ENCODE peak calls at places on chromosome 15, in seven cellular contexts. T is astrocyte, O is neural progenitor cell, P is sigmoid colon, X is lower leg skin, Z is stomach, M is cardiac fibroblast. S is an unnamed sample.

GRCh38 chr15:40618023-40618422 is 24.0 kb downstream of the KNL1 start:
- DNase-seq in T (no peak), O (no peak), P (no peak), X (no peak), Z (no peak), M (no peak), S (no peak)

GRCh38 chr15:58761010-58761388 is 10.1 kb upstream of the MINDY2 start:
- DNase-seq in T (no peak), O (no peak), P (no peak), X (no peak), Z (no peak), M (no peak), S (no peak)

GRCh38 chr15:40769310-40770146 is at the start of gene C15orf62:
- DNase-seq in T (peak; percentile 49), O (no peak), P (no peak), X (peak; percentile 92), Z (peak; percentile 73), M (peak; percentile 58), S (no peak)

GRCh38 chr15:61715082-61715481 is 345.2 kb downstream of the VPS13C start:
- DNase-seq in T (peak; percentile 10), O (no peak), P (no peak), X (no peak), Z (peak; percentile 42), M (no peak), S (no peak)

GRCh38 chr15:20341901-20342605 is 199.5 kb downstream of the GOLGA6L6 start:
- DNase-seq in T (no peak), O (peak; percentile 45), P (peak; percentile 92), X (peak; percentile 97), Z (peak; percentile 72), M (no peak), S (peak; percentile 9)

GRCh38 chr15:88218557-88219214 is 37.9 kb downstream of the NTRK3 start:
- DNase-seq in T (no peak), O (no peak), P (no peak), X (no peak), Z (no peak), M (no peak), S (no peak)

GRCh38 chr15:76107169-76107568 is 47.4 kb downstream of the TMEM266 start:
- DNase-seq in T (no peak), O (no peak), P (no peak), X (no peak), Z (no peak), M (peak; percentile 2), S (no peak)

GRCh38 chr15:67085237-67085817 is 19.9 kb downstream of the SMAD3 start:
- DNase-seq in T (no peak), O (no peak), P (no peak), X (no peak), Z (no peak), M (no peak), S (no peak)

GRCh38 chr15:78405336-78405924 is 32.6 kb upstream of the IREB2 start:
- DNase-seq in T (no peak), O (peak; percentile 18), P (no peak), X (no peak), Z (no peak), M (no peak), S (no peak)

GRCh38 chr15:39665629-39666245 is 84.9 kb downstream of the THBS1 start:
- DNase-seq in T (no peak), O (no peak), P (no peak), X (no peak), Z (no peak), M (no peak), S (no peak)

GRCh38 chr15:69185706-69186105 is 25.3 kb downstream of the GLCE start:
- DNase-seq in T (no peak), O (no peak), P (no peak), X (no peak), Z (no peak), M (no peak), S (no peak)

GRCh38 chr15:93063796-93064690 is 25.0 kb downstream of the RGMA start:
- DNase-seq in T (no peak), O (no peak), P (no peak), X (no peak), Z (no peak), M (no peak), S (no peak)

GRCh38 chr15:43229977-43230376 is 9.2 kb upstream of the EPB42 start:
- DNase-seq in T (no peak), O (no peak), P (no peak), X (no peak), Z (no peak), M (no peak), S (no peak)

GRCh38 chr15:100150906-100151305 is 190.9 kb downstream of the ADAMTS17 start:
- DNase-seq in T (no peak), O (no peak), P (no peak), X (no peak), Z (no peak), M (no peak), S (no peak)

GRCh38 chr15:61784734-61785133 is 275.5 kb downstream of the VPS13C start:
- DNase-seq in T (no peak), O (no peak), P (no peak), X (no peak), Z (no peak), M (no peak), S (no peak)

GRCh38 chr15:49649987-49650386 is 29.1 kb downstream of the DTWD1 start:
- DNase-seq in T (no peak), O (no peak), P (no peak), X (no peak), Z (no peak), M (no peak), S (no peak)

GRCh38 chr15:54618120-54618519 is 578.6 kb downstream of the RSL24D1 start:
- DNase-seq in T (no peak), O (no peak), P (no peak), X (no peak), Z (no peak), M (no peak), S (no peak)

GRCh38 chr15:87604857-87605446 is 651.6 kb downstream of the NTRK3 start:
- DNase-seq in T (no peak), O (peak; percentile 65), P (no peak), X (no peak), Z (no peak), M (peak; percentile 46), S (no peak)

GRCh38 chr15:76163429-76164020 is 103.7 kb downstream of the TMEM266 start:
- DNase-seq in T (no peak), O (no peak), P (peak; percentile 90), X (peak; percentile 94), Z (peak; percentile 38), M (peak; percentile 85), S (no peak)

GRCh38 chr15:77853008-77853328 is 220.3 kb upstream of the LINGO1 start:
- DNase-seq in T (no peak), O (no peak), P (peak; percentile 30), X (peak; percentile 37), Z (no peak), M (no peak), S (no peak)

GRCh38 chr15:62348528-62349087 is 183.5 kb upstream of the C2CD4B start:
- DNase-seq in T (no peak), O (no peak), P (no peak), X (no peak), Z (no peak), M (no peak), S (no peak)

GRCh38 chr15:68425428-68426060 is 6.4 kb downstream of the ITGA11 start:
- DNase-seq in T (no peak), O (no peak), P (no peak), X (no peak), Z (no peak), M (no peak), S (no peak)

GRCh38 chr15:30065025-30065801 is 17.5 kb upstream of the GOLGA8J start:
- DNase-seq in T (peak; percentile 93), O (no peak), P (no peak), X (no peak), Z (no peak), M (peak; percentile 46), S (peak; percentile 50)

GRCh38 chr15:99918072-99918471 is 184.8 kb upstream of the LYSMD4 start:
- DNase-seq in T (no peak), O (no peak), P (no peak), X (no peak), Z (no peak), M (no peak), S (no peak)

GRCh38 chr15:65517866-65518207 is 348 bp upstream of the DPP8 start:
- DNase-seq in T (no peak), O (no peak), P (no peak), X (no peak), Z (no peak), M (no peak), S (no peak)

GRCh38 chr15:83108266-83109219 is 1.1 kb downstream of the TM6SF1 start:
- DNase-seq in T (no peak), O (no peak), P (peak; percentile 82), X (peak; percentile 87), Z (peak; percentile 34), M (peak; percentile 70), S (no peak)
- H3K4me3 ChIP-seq in T (peak overlapping the region; percentile 49), O (no peak overlapping the region), P (peak overlapping the region; percentile 59), X (no peak overlapping the region), Z (peak overlapping the region; percentile 57), M (peak overlapping the region; percentile 63), S (peak overlapping the region; percentile 47)

GRCh38 chr15:89593018-89593417 is 17.7 kb downstream of the TICRR start:
- DNase-seq in T (no peak), O (no peak), P (no peak), X (no peak), Z (no peak), M (no peak), S (no peak)
- TF ChIP-seq CTCF in T (no peak), O (no peak), P (no peak), X (no peak), Z (no peak), M (no peak), S (no peak)

DNA sequence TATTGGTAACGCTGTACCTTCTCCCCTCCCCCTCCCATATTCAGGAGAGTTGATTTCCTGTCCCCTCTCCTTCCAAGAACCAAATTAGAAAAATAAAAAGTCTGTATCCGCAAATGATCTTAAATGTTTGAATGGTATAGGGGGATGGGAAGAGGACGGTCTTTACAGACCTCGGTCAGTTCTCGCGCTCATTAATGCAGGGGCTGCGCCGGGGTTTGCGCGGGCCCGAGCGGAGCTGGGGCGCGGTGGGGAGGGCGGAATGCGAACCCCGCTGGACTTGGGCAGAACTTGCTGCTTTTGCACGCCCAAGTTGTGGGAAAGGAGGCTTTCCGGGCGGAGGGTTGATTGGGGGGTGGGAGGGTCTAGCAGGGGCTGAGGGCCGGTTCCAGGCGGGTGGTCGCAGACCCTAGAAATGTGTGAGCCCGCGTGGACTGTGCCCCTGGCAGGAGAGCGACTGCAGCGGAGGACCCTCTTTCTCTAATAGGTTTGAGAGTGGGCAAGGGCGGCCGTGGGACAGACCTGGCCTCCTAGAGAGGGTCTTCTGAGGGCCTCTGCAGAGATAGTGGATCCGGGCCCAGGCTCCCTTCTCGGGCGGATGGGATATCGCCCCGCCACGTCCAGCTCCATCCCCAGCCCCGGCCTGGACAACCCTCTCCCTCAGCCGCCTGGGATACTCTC is 11.1 kb downstream of the NR2F2 start:
- DNase-seq in T (no peak), O (peak; percentile 62), P (peak; percentile 68), X (peak; percentile 85), Z (no peak), M (peak; percentile 48), S (peak; percentile 6)
- H3K4me3 ChIP-seq in T (peak overlapping the region; percentile 59), O (peak overlapping the region; percentile 92), P (peak overlapping the region; percentile 89), X (no peak overlapping the region), Z (peak overlapping the region; percentile 86), M (peak overlapping the region; percentile 92), S (peak overlapping the region; percentile 79)

DNA sequence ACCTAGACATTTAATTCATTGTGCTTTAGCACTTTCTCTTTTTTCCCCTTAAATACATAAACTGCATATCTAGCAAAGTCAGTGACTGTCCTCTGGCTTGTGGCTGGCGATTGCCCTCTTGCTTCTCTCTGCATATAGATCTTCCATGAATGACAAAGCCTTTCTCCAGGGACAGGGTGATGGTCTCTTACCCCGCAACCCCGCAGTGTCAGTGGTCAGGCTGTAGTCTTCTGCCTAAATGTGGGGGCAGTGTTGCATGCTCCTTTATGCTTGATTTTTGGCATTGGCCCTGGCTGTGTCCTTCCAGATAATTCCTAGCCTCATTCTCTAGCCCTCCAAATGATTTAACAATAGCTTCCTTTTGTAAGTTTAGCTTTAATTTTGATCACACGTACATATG is 407.8 kb downstream of the GABRB3 start:
- DNase-seq in T (no peak), O (no peak), P (no peak), X (no peak), Z (no peak), M (no peak), S (no peak)
- TF ChIP-seq CTCF in T (no peak), O (no peak), P (no peak), X (no peak), Z (no peak), M (no peak), S (no peak)

S was measured in brain microvascular endothelial cell.